ENCODE peak calls at places on chromosomes 12 and 14, in five cellular contexts. X is A549, Z is transverse colon, U is thyroid gland, W is HCT116. Y is an unnamed sample.

GRCh38 chr14:79293482-79293881 is 917.8 kb downstream of the DIO2 start:
- DNase-seq in X (no peak), Z (no peak), U (no peak), W (no peak), Y (no peak)

GRCh38 chr14:99724939-99725773 is 41.1 kb downstream of the CYP46A1 start:
- DNase-seq in X (no peak), Z (no peak), U (no peak), W (no peak), Y (peak; percentile 56)

GRCh38 chr14:100526632-100527031 is 60.6 kb downstream of the BEGAIN start:
- DNase-seq in X (no peak), Z (no peak), U (no peak), W (no peak), Y (peak; percentile 99)

GRCh38 chr14:66395300-66395699 is 90.9 kb upstream of the CCDC196 start:
- DNase-seq in X (no peak), Z (no peak), U (no peak), W (no peak), Y (no peak)

GRCh38 chr12:998020-998874 is 7.2 kb downstream of the ERC1 start:
- DNase-seq in X (no peak), Z (no peak), U (peak; percentile 68), W (no peak), Y (no peak)

GRCh38 chr12:46549527-46550265 is 177.1 kb upstream of the SLC38A2 start:
- DNase-seq in X (peak; percentile 82), Z (no peak), U (no peak), W (peak; percentile 84), Y (no peak)

GRCh38 chr14:81591266-81591665 is 57.6 kb upstream of the SEL1L start:
- DNase-seq in X (no peak), Z (no peak), U (no peak), W (no peak), Y (no peak)

GRCh38 chr12:124020398-124021024 is 47.5 kb downstream of the ZNF664 start:
- DNase-seq in X (no peak), Z (no peak), U (no peak), W (no peak), Y (no peak)

GRCh38 chr14:90274019-90274418 is 17.7 kb downstream of the PSMC1 start:
- DNase-seq in X (peak; percentile 30), Z (no peak), U (no peak), W (no peak), Y (no peak)

GRCh38 chr14:100155049-100155621 is 4.3 kb downstream of the DEGS2 start:
- DNase-seq in X (peak; percentile 70), Z (peak; percentile 63), U (peak; percentile 82), W (peak; percentile 33), Y (no peak)

GRCh38 chr12:57031789-57032188 is 15.5 kb upstream of the TAC3 start:
- DNase-seq in X (no peak), Z (no peak), U (no peak), W (no peak), Y (no peak)

GRCh38 chr14:103023881-103024473 is 33.4 kb downstream of the CDC42BPB start:
- DNase-seq in X (no peak), Z (no peak), U (no peak), W (no peak), Y (no peak)

GRCh38 chr12:106303202-106303820 is 778 bp downstream of the TCP11L2 start:
- DNase-seq in X (peak; percentile 61), Z (peak; percentile 87), U (peak; percentile 90), W (no peak), Y (peak; percentile 90)

GRCh38 chr12:34361721-34362316 is 339.5 kb downstream of the ALG10 start:
- DNase-seq in X (no peak), Z (no peak), U (no peak), W (no peak), Y (no peak)

GRCh38 chr14:79583738-79584405 is 627.4 kb downstream of the DIO2 start:
- DNase-seq in X (peak; percentile 21), Z (no peak), U (no peak), W (no peak), Y (no peak)

GRCh38 chr12:104011265-104011664 is 38.7 kb downstream of the GLT8D2 start:
- DNase-seq in X (peak; percentile 46), Z (no peak), U (no peak), W (peak; percentile 16), Y (no peak)

GRCh38 chr12:104291867-104292524 is 11.5 kb upstream of the EID3 start:
- DNase-seq in X (peak; percentile 53), Z (no peak), U (no peak), W (no peak), Y (no peak)

GRCh38 chr14:70186826-70187483 is 1.8 kb downstream of the SLC8A3 start:
- DNase-seq in X (no peak), Z (peak; percentile 10), U (no peak), W (no peak), Y (no peak)

GRCh38 chr14:102933618-102934231 is 11.3 kb downstream of the AMN start:
- DNase-seq in X (no peak), Z (no peak), U (no peak), W (no peak), Y (no peak)

GRCh38 chr14:104602933-104603325 is 1.6 kb downstream of the TMEM179 start:
- DNase-seq in X (no peak), Z (no peak), U (no peak), W (no peak), Y (no peak)

GRCh38 chr12:45655186-45655585 is 74.3 kb upstream of the ARID2 start:
- DNase-seq in X (peak; percentile 52), Z (peak; percentile 15), U (no peak), W (no peak), Y (no peak)

GRCh38 chr14:100640481-100641273 is 53.5 kb upstream of the BEGAIN start:
- DNase-seq in X (no peak), Z (peak; percentile 57), U (peak; percentile 11), W (no peak), Y (no peak)

GRCh38 chr12:119674560-119674959 is 6.6 kb downstream of the PRKAB1 start:
- DNase-seq in X (no peak), Z (no peak), U (no peak), W (no peak), Y (no peak)
- TF ChIP-seq POLR2A in X (no peak), Z (no peak), U (no peak), W (no peak), Y (no peak)

GRCh38 chr14:64942531-64943111 is at the start of gene GPX2:
- DNase-seq in X (peak; percentile 94), Z (peak; percentile 90), U (no peak), W (no peak), Y (no peak)
- H3K4me1 ChIP-seq in X (peaks cover 67% of the 10 kb centered on the region), Z (peaks cover 50% of the 10 kb centered on the region), U (no peaks in the 10 kb centered on the region), W (no peaks in the 10 kb centered on the region), Y (peaks cover 12% of the 10 kb centered on the region)

GRCh38 chr14:21036746-21037145 is 2.1 kb upstream of the RNASE13 start:
- DNase-seq in X (no peak), Z (no peak), U (no peak), W (no peak), Y (no peak)
- H3K27ac ChIP-seq in X (no peak overlapping the region), Z (no peak overlapping the region), U (no peak overlapping the region), W (no peak overlapping the region), Y (peak overlapping the region; percentile 88)

DNA sequence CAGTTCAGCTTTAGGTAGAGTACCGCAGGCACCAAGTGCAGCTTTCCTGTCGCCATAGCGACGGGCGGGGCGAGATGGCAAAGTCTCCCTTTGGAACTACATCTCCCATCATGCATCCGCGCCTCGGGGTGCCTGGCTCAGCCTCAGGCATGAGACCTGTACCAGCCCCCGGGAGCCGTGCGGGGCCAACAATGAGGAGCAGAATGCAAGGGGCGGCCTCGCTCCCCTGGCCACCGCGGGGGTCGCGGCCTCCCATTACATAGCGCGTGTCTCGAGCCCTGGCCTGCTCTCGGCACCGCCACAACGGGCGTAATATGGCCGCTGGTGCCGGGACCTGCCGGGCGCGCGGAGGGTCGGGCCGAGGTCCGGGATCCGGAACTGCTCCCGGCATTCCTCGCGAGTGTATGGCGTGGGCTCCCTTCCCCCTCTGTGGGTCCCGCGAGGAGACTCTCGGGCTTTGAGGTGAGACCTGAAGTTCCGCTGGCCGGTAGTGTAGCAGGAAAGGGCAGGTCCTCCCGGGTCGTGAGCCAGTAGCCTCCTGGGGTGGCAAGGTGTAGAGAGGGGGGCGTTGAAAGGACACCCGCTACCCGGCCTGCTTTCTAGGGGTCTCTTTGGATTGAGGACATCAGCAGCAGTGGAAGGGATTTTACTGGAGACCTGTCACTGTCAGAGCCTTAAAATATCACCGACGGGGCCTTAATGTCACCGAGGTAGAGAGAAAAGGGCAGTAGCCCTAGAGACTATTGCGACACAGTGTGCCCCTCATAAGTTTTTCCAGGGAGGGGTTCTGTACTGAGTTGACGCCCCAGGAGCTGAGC is at the start of gene THTPA:
- DNase-seq in X (peak; percentile 91), Z (peak; percentile 94), U (peak; percentile 92), W (peak; percentile 81), Y (no peak)
- TF ChIP-seq POLR2A in X (peak; percentile 75), Z (peak; percentile 50), U (peak; percentile 59), W (peak; percentile 55), Y (no peak)